ENCODE peak calls at places on chromosomes 12 and 14, in ten cellular contexts. H is fibroblast of the aortic adventitia, S is fibroblast of villous mesenchyme, G is ovary, W is HFF-Myc, E is uterus, C is WERI-Rb-1, M is vagina, O is PC-3, I is stomach. Q is an unnamed sample.

GRCh38 chr14:77554207-77554606 is 55.6 kb upstream of the ISM2 start:
- DNase-seq in H (no peak), S (no peak), G (no peak), W (no peak), E (no peak), C (no peak), M (no peak), O (no peak), I (no peak), Q (no peak)

GRCh38 chr12:47988073-47989022 is 15.9 kb downstream of the COL2A1 start:
- DNase-seq in H (peak), S (no peak), G (no peak), W (no peak), E (no peak), C (no peak), M (no peak), O (no peak), I (no peak), Q (no peak)

GRCh38 chr14:67607646-67608045 is 7.6 kb upstream of the PIGH start:
- DNase-seq in H (no peak), S (no peak), G (no peak), W (no peak), E (no peak), C (no peak), M (no peak), O (no peak), I (no peak), Q (no peak)

GRCh38 chr12:121893901-121894540 is 5.4 kb downstream of the PSMD9 start:
- DNase-seq in H (peak), S (peak), G (no peak), W (peak), E (no peak), C (no peak), M (no peak), O (peak), I (peak), Q (peak)

GRCh38 chr14:55832974-55833373 is 253.0 kb downstream of the KTN1 start:
- DNase-seq in H (no peak), S (no peak), G (no peak), W (no peak), E (no peak), C (no peak), M (no peak), O (peak), I (no peak), Q (no peak)

GRCh38 chr12:31118831-31119530 is 45.3 kb downstream of the DDX11 start:
- DNase-seq in H (no peak), S (no peak), G (no peak), W (no peak), E (peak), C (peak), M (no peak), O (no peak), I (peak), Q (peak)

GRCh38 chr14:72816287-72816686 is 77.6 kb downstream of the DPF3 start:
- DNase-seq in H (no peak), S (no peak), G (no peak), W (no peak), E (no peak), C (no peak), M (no peak), O (no peak), I (no peak), Q (no peak)

GRCh38 chr12:107917912-107918800 is 143.7 kb downstream of the ASCL4 start:
- DNase-seq in H (peak), S (peak), G (no peak), W (peak), E (no peak), C (peak), M (no peak), O (peak), I (no peak), Q (peak)

GRCh38 chr12:59486827-59487226 is 109.0 kb upstream of the SLC16A7 start:
- DNase-seq in H (peak), S (no peak), G (no peak), W (peak), E (no peak), C (no peak), M (no peak), O (peak), I (no peak), Q (peak)

GRCh38 chr14:101181717-101182313 is 278.3 kb upstream of the RTL1 start:
- DNase-seq in H (no peak), S (no peak), G (no peak), W (no peak), E (no peak), C (no peak), M (peak), O (no peak), I (no peak), Q (no peak)

GRCh38 chr14:26730929-26731618 is 133.2 kb upstream of the NOVA1 start:
- DNase-seq in H (peak), S (peak), G (no peak), W (no peak), E (no peak), C (peak), M (no peak), O (peak), I (no peak), Q (peak)

GRCh38 chr12:75635606-75636444 is 124.4 kb upstream of the KRR1 start:
- DNase-seq in H (peak), S (peak), G (no peak), W (peak), E (no peak), C (no peak), M (no peak), O (peak), I (no peak), Q (peak)

GRCh38 chr12:57890191-57891120 is 43.9 kb upstream of the CTDSP2 start:
- DNase-seq in H (peak), S (peak), G (no peak), W (no peak), E (no peak), C (no peak), M (no peak), O (peak), I (no peak), Q (peak)

GRCh38 chr12:28258998-28259397 is 68.7 kb downstream of the CCDC91 start:
- DNase-seq in H (peak), S (no peak), G (no peak), W (no peak), E (no peak), C (no peak), M (no peak), O (peak), I (no peak), Q (peak)

GRCh38 chr12:81542621-81543020 is 216.5 kb downstream of the PPFIA2 start:
- DNase-seq in H (no peak), S (peak), G (no peak), W (no peak), E (no peak), C (no peak), M (no peak), O (no peak), I (no peak), Q (no peak)

GRCh38 chr12:85448548-85449139 is 168.6 kb downstream of the ALX1 start:
- DNase-seq in H (peak), S (peak), G (no peak), W (no peak), E (no peak), C (no peak), M (no peak), O (peak), I (no peak), Q (peak)

GRCh38 chr14:86510503-86510902 is 980.6 kb downstream of the FLRT2 start:
- DNase-seq in H (peak), S (no peak), G (no peak), W (no peak), E (peak), C (no peak), M (no peak), O (no peak), I (no peak), Q (peak)

GRCh38 chr12:54571166-54571856 is 17.1 kb downstream of the PPP1R1A start:
- DNase-seq in H (no peak), S (no peak), G (no peak), W (no peak), E (no peak), C (no peak), M (no peak), O (no peak), I (no peak), Q (peak)

GRCh38 chr12:49903700-49904423 is at the start of gene FAIM2:
- DNase-seq in H (peak), S (peak), G (peak), W (no peak), E (peak), C (no peak), M (no peak), O (no peak), I (no peak), Q (peak)

GRCh38 chr12:47164730-47165439 is 85.1 kb upstream of the AMIGO2 start:
- DNase-seq in H (peak), S (no peak), G (no peak), W (no peak), E (no peak), C (no peak), M (no peak), O (peak), I (no peak), Q (peak)

GRCh38 chr12:28346567-28346966 is 156.3 kb downstream of the CCDC91 start:
- DNase-seq in H (no peak), S (no peak), G (no peak), W (no peak), E (no peak), C (no peak), M (no peak), O (no peak), I (no peak), Q (no peak)

GRCh38 chr14:93712079-93712837 is 76.0 kb downstream of the PRIMA1 start:
- DNase-seq in H (no peak), S (no peak), G (no peak), W (no peak), E (no peak), C (no peak), M (no peak), O (no peak), I (no peak), Q (no peak)

DNA sequence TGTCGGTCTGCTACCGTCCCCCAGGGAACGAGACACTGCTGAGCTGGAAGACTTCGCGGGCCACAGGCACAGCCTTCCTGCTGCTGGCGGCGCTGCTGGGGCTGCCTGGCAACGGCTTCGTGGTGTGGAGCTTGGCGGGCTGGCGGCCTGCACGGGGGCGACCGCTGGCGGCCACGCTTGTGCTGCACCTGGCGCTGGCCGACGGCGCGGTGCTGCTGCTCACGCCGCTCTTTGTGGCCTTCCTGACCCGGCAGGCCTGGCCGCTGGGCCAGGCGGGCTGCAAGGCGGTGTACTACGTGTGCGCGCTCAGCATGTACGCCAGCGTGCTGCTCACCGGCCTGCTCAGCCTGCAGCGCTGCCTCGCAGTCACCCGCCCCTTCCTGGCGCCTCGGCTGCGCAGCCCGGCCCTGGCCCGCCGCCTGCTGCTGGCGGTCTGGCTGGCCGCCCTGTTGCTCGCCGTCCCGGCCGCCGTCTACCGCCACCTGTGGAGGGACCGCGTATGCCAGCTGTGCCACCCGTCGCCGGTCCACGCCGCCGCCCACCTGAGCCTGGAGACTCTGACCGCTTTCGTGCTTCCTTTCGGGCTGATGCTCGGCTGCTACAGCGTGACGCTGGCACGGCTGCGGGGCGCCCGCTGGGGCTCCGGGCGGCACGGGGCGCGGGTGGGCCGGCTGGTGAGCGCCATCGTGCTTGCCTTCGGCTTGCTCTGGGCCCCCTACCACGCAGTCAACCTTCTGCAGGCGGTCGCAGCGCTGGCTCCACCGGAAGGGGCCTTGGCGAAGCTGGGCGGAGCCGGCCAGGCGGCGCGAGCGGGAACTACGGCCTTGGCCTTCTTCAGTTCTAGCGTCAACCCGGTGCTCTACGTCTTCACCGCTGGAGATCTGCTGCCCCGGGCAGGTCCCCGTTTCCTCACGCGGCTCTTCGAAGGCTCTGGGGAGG is at the start of gene LTB4R:
- DNase-seq in H (peak), S (peak), G (peak), W (no peak), E (peak), C (no peak), M (no peak), O (no peak), I (peak), Q (peak)
- TF ChIP-seq CTCF in H (peak), S (peak), G (peak), W (peak), E (no peak), C (no peak), M (peak), O (no peak), I (peak), Q (no peak)

GRCh38 chr12:11622774-11623375 is 26.6 kb upstream of the ETV6 start:
- DNase-seq in H (no peak), S (peak), G (no peak), W (no peak), E (no peak), C (no peak), M (no peak), O (peak), I (no peak), Q (no peak)
- H3K4me3 ChIP-seq in H (no peak), S (no peak), G (no peak), W (no peak), E (no peak), C (no peak), M (no peak), O (no peak), I (no peak), Q (no peak)

DNA sequence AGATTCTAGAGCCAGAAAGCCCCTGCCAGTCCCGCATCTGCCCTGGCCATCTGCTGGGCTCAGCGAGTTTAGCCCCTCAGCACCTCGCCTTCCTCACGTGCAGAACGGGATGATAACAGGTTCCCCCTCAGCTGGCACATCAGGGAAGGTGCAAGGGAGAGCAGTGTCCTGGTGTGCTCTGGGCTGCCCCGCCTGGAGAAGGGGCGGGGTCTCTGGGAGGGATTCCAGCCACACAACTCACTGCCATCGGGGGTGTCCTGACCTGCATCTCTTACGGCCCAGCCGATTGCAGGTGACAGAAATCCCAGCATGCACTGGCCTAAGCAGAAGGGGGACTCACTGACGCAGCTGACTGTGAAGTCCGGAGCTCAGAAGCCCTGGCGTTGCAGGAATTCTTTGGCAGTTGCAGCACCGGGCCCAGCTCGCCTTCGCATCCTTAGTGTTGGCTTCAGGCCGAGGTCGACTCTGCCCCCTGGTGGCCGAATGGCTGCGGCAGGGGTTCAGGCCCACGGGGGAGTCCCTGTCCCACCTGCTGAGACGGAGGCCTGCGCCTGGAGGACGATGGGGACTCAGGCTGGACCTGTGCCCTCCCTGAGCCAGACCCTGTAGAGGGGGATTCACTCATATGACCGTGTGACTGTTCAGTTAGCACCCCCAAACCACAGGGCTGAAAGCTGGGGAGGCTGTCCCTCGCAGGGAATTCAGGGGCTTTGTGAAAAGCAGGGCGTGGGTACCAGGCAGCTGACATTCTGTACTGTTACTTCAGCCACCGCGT is 178.6 kb downstream of the ADGRD1 start:
- DNase-seq in H (peak), S (peak), G (peak), W (no peak), E (peak), C (peak), M (peak), O (peak), I (peak), Q (peak)
- TF ChIP-seq CTCF in H (peak), S (peak), G (peak), W (peak), E (peak), C (peak), M (peak), O (peak), I (peak), Q (peak)

GRCh38 chr14:30624132-30624423 is 2.0 kb downstream of the SCFD1 start:
- DNase-seq in H (no peak), S (no peak), G (no peak), W (no peak), E (no peak), C (no peak), M (no peak), O (no peak), I (no peak), Q (no peak)
- H3K4me3 ChIP-seq in H (peak), S (peak), G (no peak), W (peak), E (no peak), C (no peak), M (no peak), O (peak), I (no peak), Q (no peak)

Q was measured in cardiac fibroblast.